ENCODE peak calls at places on chromosomes 16 and 17, in four cellular contexts. L is right atrium auricular region, T is GM12878, Y is mammary epithelial cell. B is an unnamed sample.

GRCh38 chr17:2398655-2399571 is 1.9 kb downstream of the MNT start:
- DNase-seq in T (no peak), L (no peak), Y (peak), B (no peak)

GRCh38 chr16:27564226-27564625 is 14.3 kb downstream of the KATNIP start:
- DNase-seq in Y (no peak), L (no peak), T (no peak), B (no peak)

GRCh38 chr16:23514381-23515152 is 4.3 kb upstream of the GGA2 start:
- DNase-seq in T (no peak), Y (no peak), L (no peak), B (no peak)

GRCh38 chr17:71361691-71362450 is 758.9 kb upstream of the SOX9 start:
- DNase-seq in T (no peak), L (no peak), Y (peak), B (no peak)

GRCh38 chr16:67893791-67894399 is 841 bp downstream of the PSKH1 start:
- DNase-seq in Y (peak), L (no peak), T (no peak), B (no peak)

GRCh38 chr16:74608944-74609343 is 2.0 kb upstream of the GLG1 start:
- DNase-seq in L (no peak), Y (no peak), T (no peak), B (no peak)

GRCh38 chr17:32491371-32492280 is 4.8 kb downstream of the CDK5R1 start:
- DNase-seq in T (no peak), Y (no peak), L (no peak), B (no peak)

GRCh38 chr17:63772801-63773271 is 561 bp downstream of the CCDC47 start:
- DNase-seq in T (no peak), Y (peak), L (no peak), B (no peak)

GRCh38 chr16:72753883-72754282 is 294.0 kb downstream of the ZFHX3 start:
- DNase-seq in T (no peak), L (no peak), Y (no peak), B (no peak)

GRCh38 chr16:72749091-72749490 is 298.8 kb downstream of the ZFHX3 start:
- DNase-seq in Y (no peak), L (no peak), T (no peak), B (no peak)

DNA sequence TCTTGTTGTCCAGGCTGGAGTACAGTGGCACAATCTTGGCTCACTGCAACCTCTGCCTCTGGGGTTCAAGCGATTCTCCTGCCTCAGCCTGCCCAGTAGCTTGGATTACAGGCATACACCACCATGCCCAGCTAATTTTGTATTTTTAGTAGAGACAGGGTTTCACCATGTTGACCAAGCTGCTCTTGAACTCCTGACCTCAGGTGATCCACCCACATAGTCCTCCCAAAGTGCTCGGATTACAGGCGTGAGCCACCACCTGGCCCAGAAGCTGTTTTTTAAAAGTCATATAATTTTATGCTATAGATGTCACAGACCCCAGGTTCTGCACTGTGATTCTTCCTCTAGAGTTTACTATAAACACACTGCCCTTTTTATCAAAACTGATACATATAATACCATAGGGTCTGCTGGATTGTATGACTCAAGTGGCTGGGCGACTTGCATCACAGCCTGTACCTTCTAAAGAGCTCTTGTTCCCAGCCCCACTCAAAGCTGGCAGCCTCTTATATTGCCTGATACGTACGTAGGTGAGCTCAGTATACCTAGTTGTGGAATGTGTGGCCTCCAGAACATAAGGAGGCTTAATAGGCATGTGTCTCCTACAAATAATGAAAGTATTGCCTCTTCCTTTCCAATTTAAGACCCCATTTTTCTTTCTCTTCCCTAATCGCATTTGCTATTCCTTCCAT is 295.8 kb downstream of the ZFHX3 start:
- DNase-seq in T (no peak), L (no peak), Y (no peak), B (no peak)
- H3K27ac ChIP-seq in T (no peak), L (no peak), Y (no peak), B (no peak)

GRCh38 chr16:3960049-3960809 is 79.7 kb upstream of the CREBBP start:
- DNase-seq in L (no peak), T (no peak), Y (peak), B (no peak)
- H3K27ac ChIP-seq in L (peak), T (no peak), Y (peak), B (no peak)

DNA sequence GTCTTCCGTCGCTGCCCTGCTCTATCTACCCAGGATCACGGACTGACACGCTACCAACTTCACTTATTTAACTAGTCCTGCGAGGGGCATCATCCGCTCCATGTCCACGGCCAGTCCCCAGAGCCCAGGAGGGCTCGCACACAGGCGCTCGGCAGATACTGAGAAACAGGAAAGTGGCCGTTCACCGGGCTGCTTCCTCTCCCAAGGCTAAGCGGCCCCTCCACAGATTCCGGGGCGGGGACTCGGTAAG is 388 bp downstream of the OXLD1 start:
- DNase-seq in T (no peak), L (no peak), Y (no peak), B (no peak)
- H3K27ac ChIP-seq in T (peak), L (peak), Y (peak), B (peak)

GRCh38 chr17:59423137-59423703 is 91.8 kb downstream of the YPEL2 start:
- DNase-seq in Y (no peak), T (no peak), L (peak), B (no peak)
- H3K27ac ChIP-seq in Y (no peak), T (no peak), L (peak), B (no peak)

DNA sequence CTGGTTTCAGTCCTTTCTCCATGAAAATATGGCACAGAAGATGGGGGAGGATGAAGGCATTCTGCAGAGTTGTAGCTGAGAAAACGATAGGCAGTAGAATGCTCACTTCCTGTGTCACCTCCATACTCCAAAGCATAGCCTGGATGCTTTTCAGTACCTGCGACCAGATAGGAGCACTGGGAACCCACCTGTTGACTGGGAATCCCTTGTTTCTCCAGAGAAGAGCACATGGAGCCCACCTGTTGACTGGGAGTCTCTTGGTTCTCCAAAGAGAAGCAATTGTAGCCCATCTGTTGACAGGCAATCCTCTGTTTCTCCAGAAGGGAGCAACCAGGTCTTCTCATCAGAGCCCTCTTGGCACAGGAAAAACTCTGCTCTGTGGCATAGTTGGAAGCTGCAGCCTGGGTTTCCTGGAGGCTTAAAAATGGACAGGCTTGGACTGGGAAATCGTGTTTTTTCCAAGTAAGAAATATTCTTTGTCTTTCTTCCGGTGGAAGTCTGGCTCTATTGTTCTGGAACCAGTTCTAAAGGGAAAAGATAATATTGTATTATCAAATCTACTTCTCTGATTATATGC is 13.2 kb downstream of the TERF2IP start:
- DNase-seq in Y (no peak), T (no peak), L (no peak), B (no peak)
- H3K27ac ChIP-seq in Y (no peak), T (no peak), L (no peak), B (no peak)

GRCh38 chr16:13970708-13971422 is 50.9 kb downstream of the ERCC4 start:
- DNase-seq in L (no peak), Y (no peak), T (no peak), B (no peak)

GRCh38 chr16:13968835-13969234 is 48.9 kb downstream of the ERCC4 start:
- DNase-seq in T (no peak), Y (no peak), L (no peak), B (no peak)

GRCh38 chr16:13973321-13974023 is 53.5 kb downstream of the ERCC4 start:
- DNase-seq in T (no peak), Y (no peak), L (no peak), B (no peak)

DNA sequence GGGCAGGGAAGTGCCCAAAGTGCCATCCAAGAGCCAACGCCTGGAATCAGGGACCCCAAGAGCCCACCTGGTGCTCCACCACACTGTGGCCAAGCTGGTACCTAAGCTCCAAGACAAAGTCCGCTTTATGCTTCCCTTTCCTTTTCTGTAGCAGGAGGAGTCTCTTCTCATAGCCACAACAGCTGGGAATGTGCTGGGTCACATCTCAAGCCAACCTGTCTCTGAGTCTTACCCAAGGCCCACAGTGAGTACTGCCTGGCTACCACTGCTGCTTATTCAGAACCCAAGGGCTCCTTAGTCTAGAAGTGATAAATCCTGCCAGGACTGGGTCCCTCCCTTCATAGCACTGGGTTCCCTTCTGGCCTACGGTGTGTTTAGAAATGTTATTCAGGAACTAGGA is 49.8 kb downstream of the ERCC4 start:
- DNase-seq in Y (no peak), T (no peak), L (no peak), B (no peak)
- H3K27ac ChIP-seq in Y (no peak), T (no peak), L (no peak), B (no peak)

GRCh38 chr17:60901806-60902205 is 224.2 kb downstream of the BCAS3 start:
- DNase-seq in T (no peak), L (no peak), Y (peak), B (no peak)
- H3K27ac ChIP-seq in T (no peak), L (no peak), Y (no peak), B (peak)

GRCh38 chr17:38893113-38893512 is 23.3 kb downstream of the LASP1 start:
- DNase-seq in T (no peak), Y (no peak), L (no peak), B (no peak)

GRCh38 chr17:38892083-38892482 is 22.2 kb downstream of the LASP1 start:
- DNase-seq in T (no peak), L (no peak), Y (no peak), B (no peak)

GRCh38 chr17:38894276-38894675 is 24.4 kb downstream of the LASP1 start:
- DNase-seq in T (no peak), L (no peak), Y (no peak), B (no peak)

GRCh38 chr17:38892620-38893019 is 22.8 kb downstream of the LASP1 start:
- DNase-seq in L (no peak), T (no peak), Y (no peak), B (no peak)

DNA sequence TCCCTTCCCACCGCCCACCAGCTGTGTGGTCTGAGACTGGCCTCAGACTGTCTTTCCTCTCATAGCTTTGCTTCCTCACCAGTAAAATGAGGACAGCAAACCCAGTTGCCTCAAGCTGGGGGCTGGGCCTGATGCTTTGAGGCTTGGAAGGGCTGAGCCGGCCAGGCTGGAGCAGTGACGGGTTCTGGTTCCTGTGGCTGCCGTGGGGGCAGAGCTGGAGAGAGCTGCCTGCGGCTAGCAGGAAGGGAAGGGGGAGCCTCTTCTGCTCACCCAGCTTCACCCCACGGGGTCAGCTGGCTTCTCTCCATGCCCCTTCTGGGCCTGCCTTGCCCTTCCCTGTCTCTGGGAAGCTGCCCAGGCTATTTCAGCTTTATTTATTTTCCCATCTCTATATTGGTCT is 23.8 kb downstream of the LASP1 start:
- DNase-seq in L (no peak), Y (no peak), T (no peak), B (no peak)
- H3K27ac ChIP-seq in L (peak), Y (no peak), T (no peak), B (no peak)

DNA sequence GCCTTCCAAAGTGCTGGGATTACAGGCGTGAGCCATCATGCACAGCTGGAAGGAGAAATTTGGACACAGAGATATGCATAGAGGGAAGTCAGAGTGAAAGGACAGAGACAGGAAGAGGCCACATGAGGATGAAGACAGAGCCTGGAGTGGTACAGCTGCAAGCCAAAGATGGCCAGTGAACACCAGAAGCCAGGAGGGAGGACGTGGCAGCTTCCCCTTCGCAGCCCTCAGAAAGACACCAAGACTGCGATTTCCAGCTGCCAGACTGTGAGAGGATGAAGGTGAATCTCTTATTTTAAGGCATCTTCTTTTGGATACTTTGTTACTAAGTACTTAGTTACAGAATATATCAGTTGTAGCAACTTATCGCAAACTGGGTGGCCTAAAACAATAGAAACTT is 60.5 kb upstream of the PLCG2 start:
- DNase-seq in Y (no peak), T (no peak), L (no peak), B (no peak)
- H3K27ac ChIP-seq in Y (peak), T (no peak), L (no peak), B (peak)

DNA sequence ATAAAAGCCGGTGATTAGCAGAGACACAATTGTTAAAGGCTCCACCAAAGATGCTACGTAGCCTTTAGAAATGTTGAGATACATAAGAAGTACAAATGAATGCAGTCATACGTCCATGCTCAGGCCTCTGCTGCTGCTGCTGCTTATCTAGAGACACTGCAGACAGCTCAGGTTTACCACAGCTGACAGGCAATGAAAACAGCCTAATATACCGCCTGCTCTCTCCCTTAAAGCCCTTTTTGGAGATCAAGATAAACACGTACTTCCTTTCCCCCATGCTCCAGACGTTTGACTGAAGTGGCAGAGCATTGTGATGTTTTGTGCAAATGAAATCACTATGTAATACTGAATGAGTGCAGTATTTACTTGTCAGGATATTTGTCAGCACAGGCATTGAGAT is 185.3 kb downstream of the AATF start:
- DNase-seq in T (no peak), Y (no peak), L (no peak), B (no peak)
- H3K27ac ChIP-seq in T (no peak), Y (no peak), L (no peak), B (no peak)